ENCODE peak calls at places on chromosomes 16 and 17, in nine cellular contexts. W, S, F, A, Z, V, J, Q and I are unnamed samples.
A peak's percentile ranks its signal among the peaks of the same experiment; 100 is the strongest.

GRCh38 chr16:23501291-23501690 is 9.0 kb downstream of the GGA2 start:
- DNase-seq in W (no peak), S (no peak), J (no peak), V (peak; percentile 50), F (no peak), Z (no peak), Q (no peak), A (no peak), I (no peak)

GRCh38 chr17:20999044-20999573 is 43.7 kb downstream of the USP22 start:
- DNase-seq in Q (peak; percentile 33), Z (no peak), S (peak; percentile 54), J (no peak), V (no peak), A (no peak), F (no peak), W (no peak), I (no peak)

GRCh38 chr17:75300280-75300679 is 11.0 kb upstream of the SLC25A19 start:
- DNase-seq in S (no peak), Q (no peak), J (no peak), A (no peak), V (no peak), W (no peak), Z (no peak), F (no peak), I (no peak)

GRCh38 chr17:36089888-36090836 is at the start of gene CCL3:
- DNase-seq in Q (no peak), A (no peak), F (no peak), W (no peak), Z (no peak), S (peak; percentile 41), J (no peak), V (peak; percentile 11), I (peak; percentile 71)

GRCh38 chr17:76048711-76049110 is 21.6 kb upstream of the EVPL start:
- DNase-seq in J (no peak), F (no peak), S (no peak), Z (no peak), A (peak; percentile 31), V (no peak), Q (no peak), W (no peak), I (no peak)

GRCh38 chr16:57001026-57001669 is 11.8 kb downstream of the NLRC5 start:
- DNase-seq in Q (no peak), W (no peak), Z (no peak), F (no peak), A (no peak), J (no peak), S (no peak), V (no peak), I (peak; percentile 10)

GRCh38 chr17:8941520-8941919 is 24.0 kb downstream of the PIK3R5 start:
- DNase-seq in A (no peak), V (no peak), J (no peak), Z (no peak), F (no peak), Q (no peak), W (no peak), S (no peak), I (no peak)

GRCh38 chr16:8943001-8943763 is 20.5 kb downstream of the USP7 start:
- DNase-seq in Z (no peak), J (no peak), A (no peak), Q (no peak), V (no peak), S (no peak), W (no peak), F (no peak), I (no peak)

GRCh38 chr16:53094013-53094630 is 39.3 kb downstream of the CHD9 start:
- DNase-seq in F (peak; percentile 37), S (peak; percentile 75), Q (no peak), Z (peak; percentile 72), W (peak; percentile 75), V (no peak), J (no peak), A (peak; percentile 98), I (peak; percentile 30)

GRCh38 chr17:63125987-63126386 is 160.0 kb downstream of the TANC2 start:
- DNase-seq in V (no peak), Q (no peak), S (no peak), F (no peak), A (no peak), W (no peak), Z (no peak), J (no peak), I (no peak)

GRCh38 chr16:85010931-85011845 is at the start of gene ZDHHC7:
- DNase-seq in F (peak; percentile 80), Z (peak; percentile 92), Q (peak; percentile 87), A (peak; percentile 89), V (peak; percentile 77), J (peak; percentile 82), S (peak; percentile 89), W (peak; percentile 87), I (peak; percentile 80)

GRCh38 chr16:48365030-48365600 is 20.1 kb downstream of the SIAH1 start:
- DNase-seq in Q (no peak), W (no peak), A (no peak), Z (peak; percentile 38), V (peak; percentile 37), J (no peak), F (no peak), S (no peak), I (no peak)

GRCh38 chr16:56847173-56847948 is 17.6 kb upstream of the SLC12A3 start:
- DNase-seq in A (no peak), F (no peak), V (no peak), J (peak; percentile 21), Q (no peak), W (no peak), Z (no peak), S (no peak), I (no peak)

GRCh38 chr16:66569827-66570405 is 3.7 kb downstream of the CMTM1 start:
- DNase-seq in Z (no peak), S (no peak), W (no peak), V (peak; percentile 56), F (no peak), Q (peak; percentile 80), J (peak; percentile 54), A (no peak), I (no peak)

GRCh38 chr17:7407033-7407432 is 612 bp upstream of the NLGN2 start:
- DNase-seq in J (no peak), Z (no peak), V (no peak), Q (no peak), F (no peak), S (no peak), A (no peak), W (no peak), I (no peak)

GRCh38 chr16:56066617-56067016 is 124.7 kb upstream of the GNAO1 start:
- DNase-seq in Q (no peak), F (no peak), Z (no peak), V (no peak), W (no peak), J (no peak), A (no peak), S (no peak), I (no peak)

GRCh38 chr16:58548378-58548777 is 33.1 kb downstream of the SETD6 start:
- DNase-seq in J (no peak), V (no peak), Q (no peak), W (no peak), A (no peak), Z (no peak), F (no peak), S (no peak), I (no peak)

GRCh38 chr17:7857724-7858486 is at the start of gene CYB5D1:
- DNase-seq in W (peak; percentile 94), J (peak; percentile 89), Z (peak; percentile 78), Q (peak; percentile 94), A (peak; percentile 97), S (peak; percentile 92), F (peak; percentile 80), V (peak; percentile 92), I (peak; percentile 79)

GRCh38 chr17:40791808-40792436 is 7.8 kb downstream of the KRT28 start:
- DNase-seq in Z (peak; percentile 59), J (peak; percentile 18), S (no peak), A (peak; percentile 31), F (no peak), W (no peak), V (peak; percentile 9), Q (peak; percentile 65), I (no peak)
- TF ChIP-seq CTCF in Z (peak; percentile 100), J (peak; percentile 63), S (no peak), A (peak; percentile 60), F (peak; percentile 50), W (peak; percentile 19), V (peak; percentile 82), Q (peak; percentile 72), I (no peak)

DNA sequence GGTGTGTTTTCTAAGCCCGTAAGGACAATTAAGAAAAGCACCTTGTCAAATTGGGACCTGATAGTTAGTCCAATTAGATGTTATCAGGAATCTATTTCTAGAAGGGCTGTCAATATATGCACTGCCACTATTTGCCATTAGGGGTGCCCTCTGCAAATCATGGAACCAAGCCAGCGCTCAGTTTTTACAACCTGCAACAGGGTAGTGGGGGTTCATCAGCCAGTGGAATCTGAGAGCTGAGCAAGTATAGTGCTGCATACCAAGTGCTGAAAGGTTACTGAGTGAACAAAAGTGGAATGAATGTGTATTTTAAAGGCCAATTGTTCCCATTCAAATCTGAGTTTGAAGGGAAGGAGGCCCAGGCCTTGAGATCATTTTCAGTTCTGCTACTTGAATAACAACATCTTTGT is 10.4 kb downstream of the PRR11 start:
- DNase-seq in S (no peak), A (peak; percentile 72), Z (peak; percentile 51), W (no peak), V (peak; percentile 28), F (peak; percentile 60), Q (peak; percentile 55), J (peak; percentile 42), I (no peak)
- TF ChIP-seq CTCF in S (peak; percentile 40), A (peak; percentile 71), Z (peak; percentile 27), W (peak; percentile 16), V (peak; percentile 79), F (peak; percentile 77), Q (peak; percentile 66), J (peak; percentile 63), I (no peak)

DNA sequence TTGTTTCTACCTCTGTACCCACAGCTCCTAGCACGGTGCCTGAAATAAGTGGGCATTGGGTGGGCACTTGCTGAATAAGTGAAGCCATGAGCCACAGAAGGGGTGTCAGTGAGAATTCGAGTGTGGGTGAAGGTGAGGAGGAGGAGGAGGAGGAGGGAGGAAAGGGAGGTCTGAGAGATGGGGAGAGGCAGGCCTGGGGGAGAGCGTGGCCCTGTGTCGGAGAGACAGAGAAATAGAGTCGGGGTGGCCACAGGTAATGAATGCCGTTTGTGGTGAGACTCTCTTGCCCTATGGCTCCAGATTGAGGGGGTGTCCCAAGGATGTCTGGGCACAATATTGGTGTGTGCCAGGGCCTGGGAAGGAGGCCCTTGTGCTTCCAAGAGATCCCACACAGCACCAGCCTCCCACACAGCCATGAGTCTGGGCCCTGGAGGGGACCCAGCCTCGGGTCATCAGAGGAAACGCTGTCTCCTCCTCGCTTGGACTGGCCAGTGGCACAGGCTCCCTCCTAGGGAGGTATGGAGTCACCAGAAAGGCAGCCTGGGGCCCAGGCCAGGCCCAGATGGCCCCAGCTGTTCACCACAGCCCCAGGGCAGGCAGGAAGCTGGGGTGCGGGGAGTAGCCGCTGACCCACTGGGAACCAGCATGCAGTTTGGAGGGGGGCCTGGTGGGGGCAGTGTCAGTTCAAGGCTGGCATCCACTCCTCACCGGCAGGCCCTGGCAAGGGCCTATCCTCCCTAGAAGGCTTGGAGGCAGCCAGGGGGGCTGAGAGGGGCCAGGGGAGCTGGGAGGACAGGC is 49.0 kb downstream of the SDK2 start:
- DNase-seq in V (peak; percentile 51), Q (no peak), A (peak; percentile 15), Z (peak; percentile 10), W (peak; percentile 39), S (no peak), J (no peak), F (peak; percentile 47), I (peak; percentile 35)
- TF ChIP-seq CTCF in V (peak; percentile 91), Q (no peak), A (peak; percentile 48), Z (no peak), W (no peak), S (peak; percentile 31), J (no peak), F (peak; percentile 43), I (no peak)

DNA sequence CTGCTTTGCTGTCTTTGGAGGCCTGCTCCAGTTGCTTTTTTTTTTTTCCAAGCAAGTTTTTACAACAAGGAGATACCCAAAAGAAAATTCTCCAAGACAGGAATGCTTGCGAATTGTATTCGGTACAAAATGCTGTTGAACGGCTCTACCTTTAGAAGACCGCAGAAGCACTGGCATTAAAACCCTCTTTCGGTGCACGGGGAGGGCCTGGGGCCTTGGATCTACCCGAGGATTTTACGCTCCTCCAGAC is 1.3 kb upstream of the HELZ start:
- DNase-seq in V (no peak), Z (no peak), S (no peak), Q (peak; percentile 21), W (no peak), F (no peak), J (no peak), A (no peak), I (no peak)
- TF ChIP-seq CTCF in V (no peak), Z (no peak), S (no peak), Q (no peak), W (no peak), F (no peak), J (no peak), A (no peak), I (no peak)